ENCODE peak calls at places on chromosomes 11 and 22, in five cellular contexts. U is thoracic aorta, M is body of pancreas, T is A549, D is right atrium auricular region. H is an unnamed sample.

GRCh38 chr11:109423114-109423859 is 1.3 kb downstream of the C11orf87 start:
- DNase-seq in M (no peak), T (no peak), D (no peak), U (no peak), H (peak)

GRCh38 chr11:77547863-77548551 is 41.7 kb upstream of the AQP11 start:
- DNase-seq in U (no peak), T (peak), D (peak), M (peak), H (peak)

GRCh38 chr22:45290410-45290936 is 5.7 kb downstream of the UPK3A start:
- DNase-seq in D (no peak), M (no peak), U (no peak), T (no peak), H (no peak)

GRCh38 chr22:45226681-45227186 is 14.0 kb downstream of the KIAA0930 start:
- DNase-seq in D (peak), T (no peak), U (no peak), M (no peak), H (peak)

GRCh38 chr11:110296226-110297081 is at the start of gene RDX:
- DNase-seq in D (peak), M (peak), U (peak), T (peak), H (peak)

GRCh38 chr22:38180841-38181452 is 683 bp downstream of the PLA2G6 start:
- DNase-seq in M (no peak), T (no peak), D (no peak), U (no peak), H (no peak)

GRCh38 chr11:111777094-111778046 is 11.2 kb upstream of the PPP2R1B start:
- DNase-seq in M (no peak), D (no peak), T (peak), U (no peak), H (no peak)

GRCh38 chr11:2663506-2663905 is 36.3 kb downstream of the KCNQ1OT1 start:
- DNase-seq in T (no peak), D (peak), M (no peak), U (no peak), H (no peak)

GRCh38 chr22:46074771-46075551 is 75.4 kb upstream of the PPARA start:
- DNase-seq in M (peak), D (no peak), T (no peak), U (no peak), H (no peak)

GRCh38 chr11:34970033-34970432 is 53.6 kb downstream of the PDHX start:
- DNase-seq in M (no peak), D (no peak), T (no peak), U (no peak), H (no peak)

GRCh38 chr22:46638601-46639431 is 18.6 kb downstream of the GRAMD4 start:
- DNase-seq in M (peak), U (no peak), T (no peak), D (no peak), H (no peak)

GRCh38 chr11:130208241-130209127 is 48.9 kb downstream of the ST14 start:
- DNase-seq in D (no peak), M (peak), T (no peak), U (no peak), H (no peak)

GRCh38 chr22:20089977-20090729 is 10.1 kb downstream of the DGCR8 start:
- DNase-seq in M (no peak), U (no peak), T (no peak), D (no peak), H (no peak)

GRCh38 chr11:23288001-23288783 is 427.9 kb upstream of the CCDC179 start:
- DNase-seq in D (no peak), U (no peak), M (no peak), T (no peak), H (no peak)

GRCh38 chr22:33404723-33405122 is 346.5 kb upstream of the SYN3 start:
- DNase-seq in T (no peak), D (no peak), U (no peak), M (no peak), H (no peak)

GRCh38 chr11:65571940-65572339 is 398 bp upstream of the FAM89B start:
- DNase-seq in T (peak), D (no peak), M (peak), U (no peak), H (no peak)

GRCh38 chr22:46443850-46444389 is 93.5 kb downstream of the CELSR1 start:
- DNase-seq in M (no peak), D (no peak), T (no peak), U (no peak), H (no peak)

GRCh38 chr11:41316726-41317125 is 142.7 kb downstream of the LRRC4C start:
- DNase-seq in M (no peak), T (no peak), U (no peak), D (no peak), H (no peak)

GRCh38 chr11:106399075-106399500 is 321.6 kb downstream of the AASDHPPT start:
- DNase-seq in T (peak), U (no peak), M (peak), D (peak), H (no peak)

GRCh38 chr11:45482331-45482730 is 183.1 kb downstream of the CHST1 start:
- DNase-seq in T (no peak), D (no peak), U (no peak), M (no peak), H (no peak)

GRCh38 chr22:42969348-42969975 is 45.5 kb downstream of the PACSIN2 start:
- DNase-seq in T (no peak), U (no peak), D (no peak), M (no peak), H (no peak)

GRCh38 chr11:64148200-64148916 is 17.6 kb downstream of the MACROD1 start:
- DNase-seq in U (no peak), M (peak), T (peak), D (peak), H (peak)

GRCh38 chr22:32801436-32802290 is at the start of gene TIMP3:
- DNase-seq in T (no peak), U (peak), M (peak), D (peak), H (no peak)

GRCh38 chr11:420054-420910 is 5.5 kb upstream of the SIGIRR start:
- DNase-seq in U (no peak), D (no peak), M (no peak), T (no peak), H (no peak)

GRCh38 chr22:36863979-36864378 is 3.2 kb downstream of the NCF4 start:
- DNase-seq in T (no peak), M (no peak), U (no peak), D (no peak), H (no peak)

GRCh38 chr22:24937114-24937513 is 9.4 kb downstream of the LHFPL7 start:
- DNase-seq in T (no peak), D (no peak), U (no peak), M (no peak), H (peak)

GRCh38 chr11:106503901-106504300 is 426.4 kb downstream of the AASDHPPT start:
- DNase-seq in U (no peak), D (no peak), T (no peak), M (no peak), H (no peak)

GRCh38 chr11:44596541-44597276 is 31.2 kb downstream of the CD82 start:
- DNase-seq in M (no peak), U (no peak), D (no peak), T (no peak), H (no peak)

GRCh38 chr22:45742866-45743450 is 71.3 kb downstream of the ATXN10 start:
- DNase-seq in D (no peak), T (no peak), U (no peak), M (no peak), H (peak)

DNA sequence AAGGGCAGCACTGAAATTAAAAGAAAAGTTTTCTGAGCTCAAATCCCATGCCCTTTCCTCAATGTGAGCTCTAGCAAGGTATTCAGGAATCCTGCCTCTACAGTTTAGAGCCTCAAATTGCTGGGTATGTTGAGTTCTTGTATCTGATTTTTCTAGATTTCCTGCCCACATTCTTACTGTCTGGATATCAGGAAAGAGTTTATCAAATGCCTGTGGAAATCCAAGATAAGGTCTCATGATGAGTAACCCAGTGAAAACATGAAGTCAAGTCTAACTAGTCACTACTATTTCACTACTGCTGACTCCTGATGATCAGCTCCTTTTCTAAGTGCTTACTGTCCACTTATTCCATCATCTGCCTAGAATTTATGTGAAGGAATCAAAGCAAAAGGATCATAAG is 29.8 kb downstream of the LIMK2 start:
- DNase-seq in D (no peak), U (no peak), T (no peak), M (no peak), H (no peak)
- TF ChIP-seq CTCF in D (no peak), U (no peak), T (no peak), M (no peak), H (no peak)

DNA sequence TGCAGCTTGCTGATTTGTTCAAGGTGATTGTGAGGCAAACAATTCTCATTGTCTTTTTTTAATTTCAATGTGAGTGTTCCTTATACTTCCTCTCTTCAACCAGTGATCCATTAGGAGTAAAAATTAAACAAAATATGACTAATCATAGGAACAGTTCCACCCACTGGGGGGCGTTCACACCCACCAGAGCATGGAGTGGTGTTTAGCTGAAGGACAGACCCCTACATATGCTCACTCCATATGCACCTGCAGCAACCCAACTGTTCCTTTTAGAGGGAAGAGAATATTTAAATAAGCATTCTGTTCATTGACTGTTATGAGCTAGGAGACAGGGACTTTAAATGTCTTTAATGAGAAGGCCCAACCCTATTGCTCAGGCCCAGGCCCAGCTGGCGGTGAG is 78.7 kb upstream of the DRD2 start:
- DNase-seq in T (no peak), M (no peak), U (no peak), D (no peak), H (no peak)
- TF ChIP-seq CTCF in T (no peak), M (no peak), U (no peak), D (no peak), H (no peak)

GRCh38 chr11:131408011-131408640 is 37.7 kb downstream of the NTM start:
- DNase-seq in D (peak), M (peak), U (no peak), T (peak), H (peak)
- TF ChIP-seq CTCF in D (peak), M (no peak), U (no peak), T (peak), H (peak)

DNA sequence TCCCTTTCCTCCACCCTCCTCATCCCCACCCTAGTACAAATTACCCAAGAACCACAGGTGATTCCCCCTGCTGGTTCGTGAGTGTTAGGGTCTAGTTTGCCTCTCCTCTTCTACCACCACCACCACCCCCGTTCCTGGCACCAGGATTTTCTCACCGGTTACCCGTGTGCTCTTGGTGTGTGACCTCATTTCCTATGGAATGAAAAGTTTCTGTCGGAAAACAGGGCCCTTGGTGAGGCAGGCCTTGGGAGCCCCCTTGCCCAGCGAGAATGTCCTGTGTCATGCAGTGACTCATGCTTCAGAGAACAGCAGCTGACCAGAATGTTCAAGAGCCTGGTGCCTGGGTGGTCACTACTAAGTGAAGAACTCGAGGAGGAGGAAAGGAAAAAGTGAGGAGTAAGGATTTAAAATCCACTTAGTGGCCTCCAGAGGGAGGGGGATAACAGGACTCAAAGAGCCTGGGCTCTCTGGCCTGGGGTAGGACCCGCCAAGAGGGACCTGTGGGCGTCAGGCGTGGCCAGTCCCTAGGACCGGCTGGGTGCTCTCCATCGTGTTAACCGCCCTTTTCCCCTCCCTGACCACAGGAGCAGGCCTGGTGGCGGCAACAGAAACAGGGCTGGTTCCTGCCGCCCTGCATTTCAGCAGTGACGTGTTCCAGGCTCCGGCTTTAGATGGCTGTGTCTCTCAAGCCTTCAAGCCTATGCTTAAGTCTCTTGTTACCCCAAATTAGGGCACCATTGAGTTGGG is 30.2 kb downstream of the C22orf31 start:
- DNase-seq in U (peak), M (peak), D (peak), T (peak), H (no peak)
- TF ChIP-seq CTCF in U (peak), M (no peak), D (no peak), T (no peak), H (no peak)

GRCh38 chr22:48968201-48968959 is 859.3 kb downstream of the BRD1 start:
- DNase-seq in D (peak), M (peak), T (no peak), U (no peak), H (no peak)
- TF ChIP-seq CTCF in D (no peak), M (no peak), T (peak), U (no peak), H (no peak)

DNA sequence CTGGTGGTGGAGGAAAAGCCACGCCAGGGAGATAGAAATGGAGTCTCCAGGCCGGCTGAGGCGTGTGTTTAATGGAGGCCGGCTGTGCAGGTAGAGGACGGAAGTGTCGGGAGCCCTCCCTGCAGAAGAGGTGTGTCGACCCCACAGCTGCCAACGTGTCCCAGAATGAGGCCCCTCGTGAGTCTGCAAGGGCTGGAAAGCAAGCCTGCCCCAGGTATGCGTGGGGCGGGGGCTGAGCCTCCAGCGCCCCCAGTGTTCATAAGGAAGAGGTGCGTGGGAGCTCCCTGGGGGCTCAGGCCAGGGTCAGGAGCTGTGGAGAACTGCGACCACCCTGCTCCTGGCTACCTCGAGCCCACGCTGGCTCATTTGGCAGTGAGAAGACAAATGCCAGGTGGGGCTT is 38.0 kb upstream of the JAM3 start:
- DNase-seq in T (no peak), M (no peak), U (no peak), D (no peak), H (no peak)
- TF ChIP-seq CTCF in T (no peak), M (no peak), U (no peak), D (peak), H (no peak)

GRCh38 chr11:131906963-131907362 is 536.5 kb downstream of the NTM start:
- DNase-seq in D (no peak), M (no peak), T (no peak), U (no peak), H (no peak)
- TF ChIP-seq CTCF in D (peak), M (no peak), T (no peak), U (no peak), H (no peak)